ENCODE peak calls at places on chromosomes 3 and 15, in eight cellular contexts. M, H, S, I, X, L, E and Z are unnamed samples.

GRCh38 chr3:52399593-52399992 is 45.3 kb downstream of the SEMA3G start:
- DNase-seq in M (no peak), H (peak; percentile 38), S (no peak), I (no peak), X (no peak), L (peak; percentile 41), E (peak; percentile 4), Z (no peak)

GRCh38 chr3:78978037-78978436 is 789.8 kb downstream of the ROBO1 start:
- DNase-seq in M (no peak), H (no peak), S (no peak), I (peak; percentile 28), X (no peak), L (no peak), E (no peak), Z (no peak)

GRCh38 chr15:44009056-44009455 is 182.3 kb downstream of the WDR76 start:
- DNase-seq in M (no peak), H (no peak), S (no peak), I (peak; percentile 82), X (no peak), L (no peak), E (no peak), Z (no peak)

GRCh38 chr15:89112341-89112971 is 24.2 kb downstream of the ABHD2 start:
- DNase-seq in M (no peak), H (no peak), S (no peak), I (peak; percentile 49), X (no peak), L (no peak), E (peak; percentile 40), Z (no peak)

GRCh38 chr15:100200287-100200772 is 141.4 kb downstream of the ADAMTS17 start:
- DNase-seq in M (no peak), H (no peak), S (no peak), I (no peak), X (no peak), L (peak; percentile 56), E (no peak), Z (no peak)

GRCh38 chr3:71428841-71429609 is 154.5 kb downstream of the FOXP1 start:
- DNase-seq in M (peak; percentile 29), H (no peak), S (no peak), I (peak; percentile 56), X (peak; percentile 54), L (peak; percentile 79), E (no peak), Z (peak; percentile 40)

GRCh38 chr3:171226794-171227193 is 200.3 kb upstream of the SLC2A2 start:
- DNase-seq in M (no peak), H (no peak), S (no peak), I (no peak), X (no peak), L (no peak), E (no peak), Z (no peak)

GRCh38 chr3:180467177-180467576 is 134.8 kb upstream of the TTC14 start:
- DNase-seq in M (no peak), H (no peak), S (no peak), I (no peak), X (no peak), L (no peak), E (no peak), Z (no peak)

GRCh38 chr3:156356537-156357363 is 198.2 kb downstream of the SSR3 start:
- DNase-seq in M (peak; percentile 31), H (no peak), S (no peak), I (peak; percentile 6), X (no peak), L (no peak), E (no peak), Z (no peak)

GRCh38 chr3:127959873-127960272 is 44.8 kb downstream of the KBTBD12 start:
- DNase-seq in M (no peak), H (no peak), S (no peak), I (peak; percentile 4), X (no peak), L (no peak), E (no peak), Z (no peak)

GRCh38 chr3:189625071-189625470 is 6.1 kb upstream of the TP63 start:
- DNase-seq in M (no peak), H (no peak), S (no peak), I (no peak), X (no peak), L (no peak), E (no peak), Z (no peak)

GRCh38 chr3:129100274-129100673 is 21.3 kb downstream of the RAB43 start:
- DNase-seq in M (no peak), H (no peak), S (no peak), I (no peak), X (no peak), L (no peak), E (no peak), Z (no peak)

GRCh38 chr3:153614563-153614962 is 452.5 kb downstream of the RAP2B start:
- DNase-seq in M (no peak), H (no peak), S (no peak), I (peak; percentile 71), X (no peak), L (no peak), E (no peak), Z (no peak)

GRCh38 chr15:25780479-25781255 is 82.5 kb downstream of the ATP10A start:
- DNase-seq in M (no peak), H (no peak), S (no peak), I (no peak), X (peak; percentile 31), L (peak; percentile 44), E (no peak), Z (no peak)

GRCh38 chr15:43441316-43441715 is 51.6 kb downstream of the TP53BP1 start:
- DNase-seq in M (no peak), H (no peak), S (no peak), I (peak; percentile 50), X (no peak), L (no peak), E (no peak), Z (no peak)

GRCh38 chr15:39140060-39140604 is 440.7 kb upstream of the THBS1 start:
- DNase-seq in M (no peak), H (no peak), S (no peak), I (peak; percentile 98), X (no peak), L (no peak), E (no peak), Z (no peak)

GRCh38 chr15:63718590-63719035 is 115.1 kb downstream of the HERC1 start:
- DNase-seq in M (no peak), H (no peak), S (no peak), I (peak; percentile 84), X (no peak), L (no peak), E (no peak), Z (no peak)

GRCh38 chr3:14514323-14514720 is 25.8 kb downstream of the GRIP2 start:
- DNase-seq in M (no peak), H (peak; percentile 56), S (no peak), I (no peak), X (peak; percentile 27), L (no peak), E (no peak), Z (no peak)

GRCh38 chr15:73927476-73928240 is 1.4 kb downstream of the LOXL1 start:
- DNase-seq in M (peak; percentile 54), H (peak; percentile 92), S (peak; percentile 56), I (peak; percentile 51), X (peak; percentile 63), L (peak; percentile 89), E (peak; percentile 60), Z (peak; percentile 59)

GRCh38 chr15:73926191-73927002 is at the start of gene LOXL1:
- DNase-seq in M (peak; percentile 72), H (peak; percentile 91), S (no peak), I (peak; percentile 92), X (peak; percentile 57), L (peak; percentile 92), E (peak; percentile 80), Z (peak; percentile 60)

GRCh38 chr15:73928971-73929627 is 2.8 kb downstream of the LOXL1 start:
- DNase-seq in M (no peak), H (no peak), S (no peak), I (no peak), X (no peak), L (no peak), E (no peak), Z (no peak)

GRCh38 chr15:73927003-73927475 is 777 bp downstream of the LOXL1 start:
- DNase-seq in M (peak; percentile 59), H (peak; percentile 94), S (no peak), I (no peak), X (peak; percentile 70), L (peak; percentile 95), E (peak; percentile 60), Z (no peak)

DNA sequence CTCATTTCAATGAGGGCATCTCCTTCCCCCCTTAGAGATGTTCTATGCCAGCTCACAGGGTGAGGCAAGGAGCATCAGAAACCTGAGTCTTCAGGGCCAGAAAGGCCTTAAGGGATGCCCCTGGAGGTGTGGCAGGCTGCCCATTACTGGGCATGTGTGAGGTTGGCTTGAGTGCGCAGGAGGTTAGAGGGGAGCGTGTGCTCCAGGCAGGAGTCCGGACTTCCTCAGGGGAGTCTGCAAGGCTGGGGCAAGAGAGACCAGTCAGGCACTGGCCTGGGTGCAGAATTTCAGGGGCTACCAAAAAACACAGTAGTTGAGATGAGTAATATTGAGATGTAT is 1.9 kb downstream of the LOXL1 start:
- DNase-seq in M (no peak), H (no peak), S (no peak), I (no peak), X (no peak), L (no peak), E (no peak), Z (no peak)
- H3K4me1 ChIP-seq in M (no peaks in the 10 kb centered on the region), H (no peaks in the 10 kb centered on the region), S (peaks cover 27% of the 10 kb centered on the region), I (peaks cover 55% of the 10 kb centered on the region), X (peaks cover 21% of the 10 kb centered on the region), L (peaks cover 18% of the 10 kb centered on the region), E (peaks cover 31% of the 10 kb centered on the region), Z (peaks cover 9% of the 10 kb centered on the region)

DNA sequence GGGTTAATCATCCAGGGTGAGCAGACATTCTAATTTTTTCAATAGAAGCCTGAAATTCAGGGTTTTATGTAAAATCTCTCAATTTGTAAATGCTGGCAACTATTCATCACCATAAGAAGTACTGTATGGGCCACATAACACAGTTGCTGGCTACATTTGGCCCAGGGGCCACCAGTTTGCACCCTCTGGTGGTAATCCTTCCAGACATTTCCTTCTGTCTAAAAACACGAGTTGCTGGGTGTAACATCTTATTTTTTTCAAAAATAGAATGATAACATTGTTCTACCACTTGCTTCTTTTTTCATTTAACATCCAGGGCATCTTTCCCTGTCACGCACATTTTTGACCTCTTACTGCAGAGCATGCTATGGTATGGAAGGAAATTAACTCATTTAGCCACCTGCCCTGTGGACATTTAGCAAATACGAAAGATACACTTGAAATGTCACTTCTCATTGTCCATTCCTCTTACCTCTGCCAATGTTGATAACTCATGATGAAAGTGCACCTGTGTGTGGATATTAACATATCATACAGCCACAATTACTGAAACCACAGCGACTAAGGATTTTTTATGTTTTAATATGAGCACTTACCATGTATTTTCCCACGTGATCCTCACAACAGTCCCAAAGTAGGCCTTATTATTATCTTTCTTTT is 117.5 kb upstream of the ARHGEF3 start:
- DNase-seq in M (no peak), H (no peak), S (no peak), I (no peak), X (no peak), L (no peak), E (no peak), Z (no peak)
- TF ChIP-seq CTCF in M (no peak), H (no peak), S (no peak), I (no peak), X (no peak), L (no peak), E (no peak), Z (no peak)

GRCh38 chr15:57223345-57223744 is 153.0 kb upstream of the CGNL1 start:
- DNase-seq in M (no peak), H (no peak), S (no peak), I (no peak), X (no peak), L (no peak), E (no peak), Z (no peak)
- H3K4me1 ChIP-seq in M (no peaks in the 10 kb centered on the region), H (no peaks in the 10 kb centered on the region), S (peaks cover 9% of the 10 kb centered on the region), I (peaks cover 3% of the 10 kb centered on the region), X (no peaks in the 10 kb centered on the region), L (peaks cover 8% of the 10 kb centered on the region), E (peaks cover 28% of the 10 kb centered on the region), Z (peaks cover 2% of the 10 kb centered on the region)

GRCh38 chr3:5122741-5123706 is 932 bp downstream of the ARL8B start:
- DNase-seq in M (peak; percentile 25), H (no peak), S (no peak), I (peak; percentile 67), X (no peak), L (no peak), E (peak; percentile 28), Z (peak; percentile 71)
- TF ChIP-seq CTCF in M (no peak), H (no peak), S (no peak), I (peak; percentile 6), X (no peak), L (peak; percentile 0), E (no peak), Z (no peak)